ENCODE peak calls at places on chromosomes 6 and 20, in five cellular contexts. One of them, this sample, is unnamed.

GRCh38 chr6:52839124-52840055 is 1.2 kb downstream of the GSTA5 start:
- DNase-seq in activated T-cell treated with anti-CD3 and anti-CD28 coated beads, Interleukin-2, amount 50 U/mL, for 72 hours: peak; percentile 60
- DNase-seq in pancreas: peak; percentile 75
- DNase-seq in stimulated activated naive B cell treated with anti-CD40 and anti-IgM and Interleukin-4, amounts not matched to agents 10 μg/mL and 1 μg/mL and 100 μg/mL, for 72 hours: peak; percentile 16
- DNase-seq in fibroblast of the conjunctiva: peak; percentile 36
- DNase-seq in this sample: peak; percentile 20

GRCh38 chr6:83047065-83047754 is 18.4 kb downstream of the UBE3D start:
- DNase-seq in activated T-cell treated with anti-CD3 and anti-CD28 coated beads, Interleukin-2, amount 50 U/mL, for 72 hours: no peak
- DNase-seq in pancreas: no peak
- DNase-seq in stimulated activated naive B cell treated with anti-CD40 and anti-IgM and Interleukin-4, amounts not matched to agents 10 μg/mL and 1 μg/mL and 100 μg/mL, for 72 hours: no peak
- DNase-seq in fibroblast of the conjunctiva: no peak
- DNase-seq in this sample: no peak

GRCh38 chr6:149846321-149846720 is 17.8 kb downstream of the LRP11 start:
- DNase-seq in activated T-cell treated with anti-CD3 and anti-CD28 coated beads, Interleukin-2, amount 50 U/mL, for 72 hours: no peak
- DNase-seq in pancreas: no peak
- DNase-seq in stimulated activated naive B cell treated with anti-CD40 and anti-IgM and Interleukin-4, amounts not matched to agents 10 μg/mL and 1 μg/mL and 100 μg/mL, for 72 hours: no peak
- DNase-seq in fibroblast of the conjunctiva: no peak
- DNase-seq in this sample: no peak

GRCh38 chr6:36873612-36874011 is 991 bp downstream of the PPIL1 start:
- DNase-seq in activated T-cell treated with anti-CD3 and anti-CD28 coated beads, Interleukin-2, amount 50 U/mL, for 72 hours: peak; percentile 28
- DNase-seq in pancreas: no peak
- DNase-seq in stimulated activated naive B cell treated with anti-CD40 and anti-IgM and Interleukin-4, amounts not matched to agents 10 μg/mL and 1 μg/mL and 100 μg/mL, for 72 hours: no peak
- DNase-seq in fibroblast of the conjunctiva: no peak
- DNase-seq in this sample: no peak

GRCh38 chr20:6075428-6076219 is 21.8 kb upstream of the LRRN4 start:
- DNase-seq in activated T-cell treated with anti-CD3 and anti-CD28 coated beads, Interleukin-2, amount 50 U/mL, for 72 hours: no peak
- DNase-seq in pancreas: no peak
- DNase-seq in stimulated activated naive B cell treated with anti-CD40 and anti-IgM and Interleukin-4, amounts not matched to agents 10 μg/mL and 1 μg/mL and 100 μg/mL, for 72 hours: no peak
- DNase-seq in fibroblast of the conjunctiva: no peak
- DNase-seq in this sample: no peak

GRCh38 chr6:105993769-105994521 is 92.2 kb upstream of the PRDM1 start:
- DNase-seq in activated T-cell treated with anti-CD3 and anti-CD28 coated beads, Interleukin-2, amount 50 U/mL, for 72 hours: peak; percentile 55
- DNase-seq in pancreas: no peak
- DNase-seq in stimulated activated naive B cell treated with anti-CD40 and anti-IgM and Interleukin-4, amounts not matched to agents 10 μg/mL and 1 μg/mL and 100 μg/mL, for 72 hours: peak; percentile 21
- DNase-seq in fibroblast of the conjunctiva: no peak
- DNase-seq in this sample: no peak

GRCh38 chr6:23319560-23319959 is 750.2 kb downstream of the HDGFL1 start:
- DNase-seq in activated T-cell treated with anti-CD3 and anti-CD28 coated beads, Interleukin-2, amount 50 U/mL, for 72 hours: no peak
- DNase-seq in pancreas: no peak
- DNase-seq in stimulated activated naive B cell treated with anti-CD40 and anti-IgM and Interleukin-4, amounts not matched to agents 10 μg/mL and 1 μg/mL and 100 μg/mL, for 72 hours: no peak
- DNase-seq in fibroblast of the conjunctiva: no peak
- DNase-seq in this sample: no peak

GRCh38 chr20:25865715-25866656 is 169.3 kb upstream of the ZNF337 start:
- DNase-seq in activated T-cell treated with anti-CD3 and anti-CD28 coated beads, Interleukin-2, amount 50 U/mL, for 72 hours: peak; percentile 74
- DNase-seq in pancreas: peak; percentile 81
- DNase-seq in stimulated activated naive B cell treated with anti-CD40 and anti-IgM and Interleukin-4, amounts not matched to agents 10 μg/mL and 1 μg/mL and 100 μg/mL, for 72 hours: peak; percentile 59
- DNase-seq in fibroblast of the conjunctiva: peak; percentile 30
- DNase-seq in this sample: peak; percentile 34

GRCh38 chr6:38713812-38714211 is 1.3 kb upstream of the DNAH8 start:
- DNase-seq in activated T-cell treated with anti-CD3 and anti-CD28 coated beads, Interleukin-2, amount 50 U/mL, for 72 hours: peak; percentile 77
- DNase-seq in pancreas: no peak
- DNase-seq in stimulated activated naive B cell treated with anti-CD40 and anti-IgM and Interleukin-4, amounts not matched to agents 10 μg/mL and 1 μg/mL and 100 μg/mL, for 72 hours: no peak
- DNase-seq in fibroblast of the conjunctiva: no peak
- DNase-seq in this sample: no peak

GRCh38 chr6:41353333-41353732 is 17.9 kb downstream of the NCR2 start:
- DNase-seq in activated T-cell treated with anti-CD3 and anti-CD28 coated beads, Interleukin-2, amount 50 U/mL, for 72 hours: no peak
- DNase-seq in pancreas: no peak
- DNase-seq in stimulated activated naive B cell treated with anti-CD40 and anti-IgM and Interleukin-4, amounts not matched to agents 10 μg/mL and 1 μg/mL and 100 μg/mL, for 72 hours: no peak
- DNase-seq in fibroblast of the conjunctiva: no peak
- DNase-seq in this sample: no peak

GRCh38 chr20:60976913-60977312 is 275.1 kb upstream of the CDH4 start:
- DNase-seq in activated T-cell treated with anti-CD3 and anti-CD28 coated beads, Interleukin-2, amount 50 U/mL, for 72 hours: no peak
- DNase-seq in pancreas: no peak
- DNase-seq in stimulated activated naive B cell treated with anti-CD40 and anti-IgM and Interleukin-4, amounts not matched to agents 10 μg/mL and 1 μg/mL and 100 μg/mL, for 72 hours: no peak
- DNase-seq in fibroblast of the conjunctiva: no peak
- DNase-seq in this sample: no peak

GRCh38 chr6:132391391-132392291 is 9.6 kb downstream of the MOXD1 start:
- DNase-seq in activated T-cell treated with anti-CD3 and anti-CD28 coated beads, Interleukin-2, amount 50 U/mL, for 72 hours: no peak
- DNase-seq in pancreas: no peak
- DNase-seq in stimulated activated naive B cell treated with anti-CD40 and anti-IgM and Interleukin-4, amounts not matched to agents 10 μg/mL and 1 μg/mL and 100 μg/mL, for 72 hours: no peak
- DNase-seq in fibroblast of the conjunctiva: peak; percentile 53
- DNase-seq in this sample: peak; percentile 59

GRCh38 chr6:15194453-15194852 is 51.4 kb upstream of the JARID2 start:
- DNase-seq in activated T-cell treated with anti-CD3 and anti-CD28 coated beads, Interleukin-2, amount 50 U/mL, for 72 hours: no peak
- DNase-seq in pancreas: no peak
- DNase-seq in stimulated activated naive B cell treated with anti-CD40 and anti-IgM and Interleukin-4, amounts not matched to agents 10 μg/mL and 1 μg/mL and 100 μg/mL, for 72 hours: no peak
- DNase-seq in fibroblast of the conjunctiva: no peak
- DNase-seq in this sample: no peak

GRCh38 chr6:31420546-31420945 is 17.2 kb downstream of the MICA start:
- DNase-seq in activated T-cell treated with anti-CD3 and anti-CD28 coated beads, Interleukin-2, amount 50 U/mL, for 72 hours: no peak
- DNase-seq in pancreas: no peak
- DNase-seq in stimulated activated naive B cell treated with anti-CD40 and anti-IgM and Interleukin-4, amounts not matched to agents 10 μg/mL and 1 μg/mL and 100 μg/mL, for 72 hours: no peak
- DNase-seq in fibroblast of the conjunctiva: no peak
- DNase-seq in this sample: no peak

GRCh38 chr6:157045831-157046454 is 268.8 kb downstream of the ARID1B start:
- DNase-seq in activated T-cell treated with anti-CD3 and anti-CD28 coated beads, Interleukin-2, amount 50 U/mL, for 72 hours: no peak
- DNase-seq in pancreas: no peak
- DNase-seq in stimulated activated naive B cell treated with anti-CD40 and anti-IgM and Interleukin-4, amounts not matched to agents 10 μg/mL and 1 μg/mL and 100 μg/mL, for 72 hours: no peak
- DNase-seq in fibroblast of the conjunctiva: peak; percentile 26
- DNase-seq in this sample: peak; percentile 63

GRCh38 chr6:3943373-3943772 is 94.2 kb downstream of the FAM50B start:
- DNase-seq in activated T-cell treated with anti-CD3 and anti-CD28 coated beads, Interleukin-2, amount 50 U/mL, for 72 hours: no peak
- DNase-seq in pancreas: no peak
- DNase-seq in stimulated activated naive B cell treated with anti-CD40 and anti-IgM and Interleukin-4, amounts not matched to agents 10 μg/mL and 1 μg/mL and 100 μg/mL, for 72 hours: no peak
- DNase-seq in fibroblast of the conjunctiva: no peak
- DNase-seq in this sample: no peak

GRCh38 chr6:95576218-95576617 is 1.1 kb upstream of the MANEA start:
- DNase-seq in activated T-cell treated with anti-CD3 and anti-CD28 coated beads, Interleukin-2, amount 50 U/mL, for 72 hours: no peak
- DNase-seq in pancreas: no peak
- DNase-seq in stimulated activated naive B cell treated with anti-CD40 and anti-IgM and Interleukin-4, amounts not matched to agents 10 μg/mL and 1 μg/mL and 100 μg/mL, for 72 hours: no peak
- DNase-seq in fibroblast of the conjunctiva: no peak
- DNase-seq in this sample: no peak

GRCh38 chr6:10999994-11000393 is 44.1 kb downstream of the ELOVL2 start:
- DNase-seq in activated T-cell treated with anti-CD3 and anti-CD28 coated beads, Interleukin-2, amount 50 U/mL, for 72 hours: no peak
- DNase-seq in pancreas: no peak
- DNase-seq in stimulated activated naive B cell treated with anti-CD40 and anti-IgM and Interleukin-4, amounts not matched to agents 10 μg/mL and 1 μg/mL and 100 μg/mL, for 72 hours: no peak
- DNase-seq in fibroblast of the conjunctiva: no peak
- DNase-seq in this sample: no peak

GRCh38 chr6:1144842-1145755 is 166.8 kb upstream of the FOXQ1 start:
- DNase-seq in activated T-cell treated with anti-CD3 and anti-CD28 coated beads, Interleukin-2, amount 50 U/mL, for 72 hours: no peak
- DNase-seq in pancreas: no peak
- DNase-seq in stimulated activated naive B cell treated with anti-CD40 and anti-IgM and Interleukin-4, amounts not matched to agents 10 μg/mL and 1 μg/mL and 100 μg/mL, for 72 hours: no peak
- DNase-seq in fibroblast of the conjunctiva: peak; percentile 16
- DNase-seq in this sample: no peak

GRCh38 chr20:46523696-46524328 is 10.5 kb upstream of the ZNF334 start:
- DNase-seq in activated T-cell treated with anti-CD3 and anti-CD28 coated beads, Interleukin-2, amount 50 U/mL, for 72 hours: no peak
- DNase-seq in pancreas: no peak
- DNase-seq in stimulated activated naive B cell treated with anti-CD40 and anti-IgM and Interleukin-4, amounts not matched to agents 10 μg/mL and 1 μg/mL and 100 μg/mL, for 72 hours: no peak
- DNase-seq in fibroblast of the conjunctiva: no peak
- DNase-seq in this sample: no peak

GRCh38 chr6:94668896-94669295 is 908.4 kb upstream of the MANEA start:
- DNase-seq in activated T-cell treated with anti-CD3 and anti-CD28 coated beads, Interleukin-2, amount 50 U/mL, for 72 hours: no peak
- DNase-seq in pancreas: no peak
- DNase-seq in stimulated activated naive B cell treated with anti-CD40 and anti-IgM and Interleukin-4, amounts not matched to agents 10 μg/mL and 1 μg/mL and 100 μg/mL, for 72 hours: no peak
- DNase-seq in fibroblast of the conjunctiva: no peak
- DNase-seq in this sample: no peak

GRCh38 chr6:167079853-167080297 is 43.0 kb upstream of the CCR6 start:
- DNase-seq in activated T-cell treated with anti-CD3 and anti-CD28 coated beads, Interleukin-2, amount 50 U/mL, for 72 hours: peak; percentile 65
- DNase-seq in pancreas: no peak
- DNase-seq in stimulated activated naive B cell treated with anti-CD40 and anti-IgM and Interleukin-4, amounts not matched to agents 10 μg/mL and 1 μg/mL and 100 μg/mL, for 72 hours: peak; percentile 87
- DNase-seq in fibroblast of the conjunctiva: no peak
- DNase-seq in this sample: no peak

GRCh38 chr20:43590036-43590391 is 723 bp upstream of the IFT52 start:
- DNase-seq in activated T-cell treated with anti-CD3 and anti-CD28 coated beads, Interleukin-2, amount 50 U/mL, for 72 hours: peak; percentile 14
- DNase-seq in pancreas: peak; percentile 31
- DNase-seq in stimulated activated naive B cell treated with anti-CD40 and anti-IgM and Interleukin-4, amounts not matched to agents 10 μg/mL and 1 μg/mL and 100 μg/mL, for 72 hours: peak; percentile 3
- DNase-seq in fibroblast of the conjunctiva: no peak
- DNase-seq in this sample: no peak

GRCh38 chr20:36606171-36607116 is 865 bp downstream of the RAB5IF start:
- DNase-seq in activated T-cell treated with anti-CD3 and anti-CD28 coated beads, Interleukin-2, amount 50 U/mL, for 72 hours: no peak
- DNase-seq in pancreas: no peak
- DNase-seq in stimulated activated naive B cell treated with anti-CD40 and anti-IgM and Interleukin-4, amounts not matched to agents 10 μg/mL and 1 μg/mL and 100 μg/mL, for 72 hours: no peak
- DNase-seq in fibroblast of the conjunctiva: no peak
- DNase-seq in this sample: no peak

GRCh38 chr6:51818520-51819022 is 268.8 kb downstream of the PKHD1 start:
- DNase-seq in activated T-cell treated with anti-CD3 and anti-CD28 coated beads, Interleukin-2, amount 50 U/mL, for 72 hours: no peak
- DNase-seq in pancreas: no peak
- DNase-seq in stimulated activated naive B cell treated with anti-CD40 and anti-IgM and Interleukin-4, amounts not matched to agents 10 μg/mL and 1 μg/mL and 100 μg/mL, for 72 hours: no peak
- DNase-seq in fibroblast of the conjunctiva: no peak
- DNase-seq in this sample: no peak

GRCh38 chr6:16747232-16748027 is 13.8 kb downstream of the ATXN1 start:
- DNase-seq in activated T-cell treated with anti-CD3 and anti-CD28 coated beads, Interleukin-2, amount 50 U/mL, for 72 hours: no peak
- DNase-seq in pancreas: no peak
- DNase-seq in stimulated activated naive B cell treated with anti-CD40 and anti-IgM and Interleukin-4, amounts not matched to agents 10 μg/mL and 1 μg/mL and 100 μg/mL, for 72 hours: no peak
- DNase-seq in fibroblast of the conjunctiva: no peak
- DNase-seq in this sample: no peak

GRCh38 chr20:55567826-55568225 is 437.5 kb downstream of the CBLN4 start:
- DNase-seq in activated T-cell treated with anti-CD3 and anti-CD28 coated beads, Interleukin-2, amount 50 U/mL, for 72 hours: no peak
- DNase-seq in pancreas: no peak
- DNase-seq in stimulated activated naive B cell treated with anti-CD40 and anti-IgM and Interleukin-4, amounts not matched to agents 10 μg/mL and 1 μg/mL and 100 μg/mL, for 72 hours: no peak
- DNase-seq in fibroblast of the conjunctiva: no peak
- DNase-seq in this sample: no peak

GRCh38 chr20:45983279-45983743 is 11.3 kb upstream of the ZNF335 start:
- DNase-seq in activated T-cell treated with anti-CD3 and anti-CD28 coated beads, Interleukin-2, amount 50 U/mL, for 72 hours: no peak
- DNase-seq in pancreas: no peak
- DNase-seq in stimulated activated naive B cell treated with anti-CD40 and anti-IgM and Interleukin-4, amounts not matched to agents 10 μg/mL and 1 μg/mL and 100 μg/mL, for 72 hours: no peak
- DNase-seq in fibroblast of the conjunctiva: no peak
- DNase-seq in this sample: no peak

GRCh38 chr6:130693944-130694343 is 133.3 kb upstream of the SMLR1 start:
- DNase-seq in activated T-cell treated with anti-CD3 and anti-CD28 coated beads, Interleukin-2, amount 50 U/mL, for 72 hours: no peak
- DNase-seq in pancreas: no peak
- DNase-seq in stimulated activated naive B cell treated with anti-CD40 and anti-IgM and Interleukin-4, amounts not matched to agents 10 μg/mL and 1 μg/mL and 100 μg/mL, for 72 hours: no peak
- DNase-seq in fibroblast of the conjunctiva: no peak
- DNase-seq in this sample: no peak

GRCh38 chr20:18527836-18528235 is 20.1 kb downstream of the SEC23B start:
- DNase-seq in activated T-cell treated with anti-CD3 and anti-CD28 coated beads, Interleukin-2, amount 50 U/mL, for 72 hours: no peak
- DNase-seq in pancreas: no peak
- DNase-seq in stimulated activated naive B cell treated with anti-CD40 and anti-IgM and Interleukin-4, amounts not matched to agents 10 μg/mL and 1 μg/mL and 100 μg/mL, for 72 hours: no peak
- DNase-seq in fibroblast of the conjunctiva: no peak
- DNase-seq in this sample: no peak

GRCh38 chr6:100237881-100238280 is 226.8 kb downstream of the SIM1 start:
- DNase-seq in activated T-cell treated with anti-CD3 and anti-CD28 coated beads, Interleukin-2, amount 50 U/mL, for 72 hours: no peak
- DNase-seq in pancreas: no peak
- DNase-seq in stimulated activated naive B cell treated with anti-CD40 and anti-IgM and Interleukin-4, amounts not matched to agents 10 μg/mL and 1 μg/mL and 100 μg/mL, for 72 hours: no peak
- DNase-seq in fibroblast of the conjunctiva: no peak
- DNase-seq in this sample: no peak

GRCh38 chr20:52814371-52814770 is 157.8 kb upstream of the TSHZ2 start:
- DNase-seq in activated T-cell treated with anti-CD3 and anti-CD28 coated beads, Interleukin-2, amount 50 U/mL, for 72 hours: no peak
- DNase-seq in pancreas: no peak
- DNase-seq in stimulated activated naive B cell treated with anti-CD40 and anti-IgM and Interleukin-4, amounts not matched to agents 10 μg/mL and 1 μg/mL and 100 μg/mL, for 72 hours: no peak
- DNase-seq in fibroblast of the conjunctiva: no peak
- DNase-seq in this sample: no peak

GRCh38 chr6:41723178-41723935 is 12.1 kb downstream of the TFEB start:
- DNase-seq in activated T-cell treated with anti-CD3 and anti-CD28 coated beads, Interleukin-2, amount 50 U/mL, for 72 hours: no peak
- DNase-seq in pancreas: no peak
- DNase-seq in stimulated activated naive B cell treated with anti-CD40 and anti-IgM and Interleukin-4, amounts not matched to agents 10 μg/mL and 1 μg/mL and 100 μg/mL, for 72 hours: peak; percentile 88
- DNase-seq in fibroblast of the conjunctiva: peak; percentile 51
- DNase-seq in this sample: peak; percentile 80

GRCh38 chr20:62641749-62642665 is at the start of gene SLCO4A1:
- DNase-seq in activated T-cell treated with anti-CD3 and anti-CD28 coated beads, Interleukin-2, amount 50 U/mL, for 72 hours: peak; percentile 93
- DNase-seq in pancreas: peak; percentile 64
- DNase-seq in stimulated activated naive B cell treated with anti-CD40 and anti-IgM and Interleukin-4, amounts not matched to agents 10 μg/mL and 1 μg/mL and 100 μg/mL, for 72 hours: peak; percentile 79
- DNase-seq in fibroblast of the conjunctiva: no peak
- DNase-seq in this sample: no peak

GRCh38 chr20:38434310-38434741 is 802 bp downstream of the SNHG17 start:
- DNase-seq in activated T-cell treated with anti-CD3 and anti-CD28 coated beads, Interleukin-2, amount 50 U/mL, for 72 hours: peak; percentile 26
- DNase-seq in pancreas: no peak
- DNase-seq in stimulated activated naive B cell treated with anti-CD40 and anti-IgM and Interleukin-4, amounts not matched to agents 10 μg/mL and 1 μg/mL and 100 μg/mL, for 72 hours: peak; percentile 19
- DNase-seq in fibroblast of the conjunctiva: no peak
- DNase-seq in this sample: no peak

GRCh38 chr6:29951882-29952281 is 9.6 kb downstream of the HLA-A start:
- DNase-seq in activated T-cell treated with anti-CD3 and anti-CD28 coated beads, Interleukin-2, amount 50 U/mL, for 72 hours: no peak
- DNase-seq in pancreas: no peak
- DNase-seq in stimulated activated naive B cell treated with anti-CD40 and anti-IgM and Interleukin-4, amounts not matched to agents 10 μg/mL and 1 μg/mL and 100 μg/mL, for 72 hours: no peak
- DNase-seq in fibroblast of the conjunctiva: no peak
- DNase-seq in this sample: no peak